ENCODE peak calls at places on chromosomes 4 and X, in six cellular contexts. One of them, this sample, is unnamed.
A peak's percentile ranks its signal among the peaks of the same experiment; 100 is the strongest.

GRCh38 chr4:188660796-188661195 is 521.6 kb downstream of the TRIML1 start:
- DNase-seq in ascending aorta: no peak
- DNase-seq in neuronal stem cell: no peak
- DNase-seq in suprapubic skin: no peak
- DNase-seq in cardiac muscle cell: no peak
- DNase-seq in IMR-90: no peak
- DNase-seq in this sample: no peak

GRCh38 chr4:33068539-33068938 is 2348.4 kb downstream of the PCDH7 start:
- DNase-seq in ascending aorta: no peak
- DNase-seq in suprapubic skin: no peak
- DNase-seq in cardiac muscle cell: no peak
- DNase-seq in neuronal stem cell: no peak
- DNase-seq in IMR-90: no peak
- DNase-seq in this sample: no peak

GRCh38 chr4:185210102-185210981 is 944 bp downstream of the SNX25 start:
- DNase-seq in cardiac muscle cell: peak; percentile 63
- DNase-seq in ascending aorta: peak; percentile 74
- DNase-seq in suprapubic skin: peak; percentile 79
- DNase-seq in neuronal stem cell: peak; percentile 41
- DNase-seq in IMR-90: peak; percentile 56
- DNase-seq in this sample: peak; percentile 35

GRCh38 chr4:166064706-166065105 is 191.7 kb downstream of the TLL1 start:
- DNase-seq in cardiac muscle cell: no peak
- DNase-seq in ascending aorta: no peak
- DNase-seq in IMR-90: no peak
- DNase-seq in neuronal stem cell: no peak
- DNase-seq in suprapubic skin: no peak
- DNase-seq in this sample: no peak

GRCh38 chrX:151153086-151153485 is 23.3 kb upstream of the GPR50 start:
- DNase-seq in suprapubic skin: no peak
- DNase-seq in cardiac muscle cell: peak; percentile 7
- DNase-seq in ascending aorta: no peak
- DNase-seq in neuronal stem cell: peak; percentile 40
- DNase-seq in IMR-90: peak; percentile 28
- DNase-seq in this sample: no peak

GRCh38 chrX:14528629-14529287 is 578 bp upstream of the GLRA2 start:
- DNase-seq in IMR-90: peak; percentile 5
- DNase-seq in cardiac muscle cell: peak; percentile 16
- DNase-seq in ascending aorta: no peak
- DNase-seq in suprapubic skin: no peak
- DNase-seq in neuronal stem cell: peak; percentile 65
- DNase-seq in this sample: peak; percentile 7

GRCh38 chrX:39262641-39263040 is 461.4 kb downstream of the MID1IP1 start:
- DNase-seq in cardiac muscle cell: no peak
- DNase-seq in suprapubic skin: no peak
- DNase-seq in IMR-90: no peak
- DNase-seq in neuronal stem cell: no peak
- DNase-seq in ascending aorta: no peak
- DNase-seq in this sample: no peak

GRCh38 chr4:116391020-116391419 is 694.4 kb downstream of the TRAM1L1 start:
- DNase-seq in IMR-90: no peak
- DNase-seq in suprapubic skin: no peak
- DNase-seq in neuronal stem cell: no peak
- DNase-seq in cardiac muscle cell: no peak
- DNase-seq in ascending aorta: no peak
- DNase-seq in this sample: no peak

GRCh38 chr4:143083811-143084472 is 100.8 kb upstream of the USP38 start:
- DNase-seq in cardiac muscle cell: peak; percentile 7
- DNase-seq in suprapubic skin: no peak
- DNase-seq in ascending aorta: no peak
- DNase-seq in IMR-90: no peak
- DNase-seq in neuronal stem cell: no peak
- DNase-seq in this sample: no peak

GRCh38 chr4:53788011-53788410 is 196.7 kb upstream of the LNX1 start:
- DNase-seq in ascending aorta: no peak
- DNase-seq in cardiac muscle cell: no peak
- DNase-seq in IMR-90: no peak
- DNase-seq in neuronal stem cell: no peak
- DNase-seq in suprapubic skin: no peak
- DNase-seq in this sample: no peak

GRCh38 chrX:31445542-31445941 is 373.7 kb upstream of the FTHL17 start:
- DNase-seq in IMR-90: no peak
- DNase-seq in neuronal stem cell: no peak
- DNase-seq in ascending aorta: no peak
- DNase-seq in cardiac muscle cell: peak; percentile 11
- DNase-seq in suprapubic skin: no peak
- DNase-seq in this sample: no peak

GRCh38 chr4:96887857-96888256 is 1048.0 kb downstream of the PDHA2 start:
- DNase-seq in IMR-90: no peak
- DNase-seq in suprapubic skin: no peak
- DNase-seq in ascending aorta: no peak
- DNase-seq in cardiac muscle cell: no peak
- DNase-seq in neuronal stem cell: no peak
- DNase-seq in this sample: no peak

GRCh38 chr4:181301735-181302380 is 941.3 kb upstream of the TENM3 start:
- DNase-seq in suprapubic skin: no peak
- DNase-seq in ascending aorta: no peak
- DNase-seq in cardiac muscle cell: peak; percentile 14
- DNase-seq in IMR-90: peak; percentile 43
- DNase-seq in neuronal stem cell: no peak
- DNase-seq in this sample: no peak

GRCh38 chr4:77820836-77821561 is 1.8 kb upstream of the CNOT6L start:
- DNase-seq in neuronal stem cell: no peak
- DNase-seq in IMR-90: no peak
- DNase-seq in ascending aorta: no peak
- DNase-seq in cardiac muscle cell: peak; percentile 29
- DNase-seq in suprapubic skin: no peak
- DNase-seq in this sample: peak; percentile 39

GRCh38 chrX:125131146-125131545 is 188.5 kb upstream of the TEX13C start:
- DNase-seq in ascending aorta: no peak
- DNase-seq in suprapubic skin: no peak
- DNase-seq in neuronal stem cell: no peak
- DNase-seq in IMR-90: no peak
- DNase-seq in cardiac muscle cell: no peak
- DNase-seq in this sample: no peak

GRCh38 chr4:185534850-185535761 is at the start of gene PDLIM3:
- DNase-seq in neuronal stem cell: peak; percentile 65
- DNase-seq in suprapubic skin: peak; percentile 73
- DNase-seq in cardiac muscle cell: peak; percentile 80
- DNase-seq in ascending aorta: peak; percentile 92
- DNase-seq in IMR-90: peak; percentile 30
- DNase-seq in this sample: no peak

GRCh38 chr4:26459054-26459755 is 31.1 kb downstream of the CCKAR start:
- DNase-seq in cardiac muscle cell: peak; percentile 80
- DNase-seq in suprapubic skin: no peak
- DNase-seq in IMR-90: peak; percentile 86
- DNase-seq in ascending aorta: no peak
- DNase-seq in neuronal stem cell: peak; percentile 5
- DNase-seq in this sample: peak; percentile 15

GRCh38 chr4:39451423-39452023 is 7.2 kb downstream of the RPL9 start:
- DNase-seq in suprapubic skin: no peak
- DNase-seq in IMR-90: no peak
- DNase-seq in cardiac muscle cell: no peak
- DNase-seq in neuronal stem cell: no peak
- DNase-seq in ascending aorta: no peak
- DNase-seq in this sample: no peak
- H3K4me1 ChIP-seq in suprapubic skin: peaks cover 18% of the 10 kb centered on the region
- H3K4me1 ChIP-seq in IMR-90: peaks cover 4% of the 10 kb centered on the region
- H3K4me1 ChIP-seq in cardiac muscle cell: no peaks in the 10 kb centered on the region
- H3K4me1 ChIP-seq in neuronal stem cell: no peaks in the 10 kb centered on the region
- H3K4me1 ChIP-seq in ascending aorta: no peaks in the 10 kb centered on the region
- H3K4me1 ChIP-seq in this sample: peaks cover 3% of the 10 kb centered on the region

GRCh38 chrX:23504540-23504884 is 162.8 kb upstream of the PRDX4 start:
- DNase-seq in suprapubic skin: no peak
- DNase-seq in IMR-90: no peak
- DNase-seq in ascending aorta: no peak
- DNase-seq in cardiac muscle cell: no peak
- DNase-seq in neuronal stem cell: no peak
- DNase-seq in this sample: no peak
- H3K27ac ChIP-seq in suprapubic skin: peak overlapping the region; percentile 54
- H3K27ac ChIP-seq in IMR-90: no peak overlapping the region
- H3K27ac ChIP-seq in ascending aorta: peak overlapping the region; percentile 28
- H3K27ac ChIP-seq in cardiac muscle cell: no peak overlapping the region
- H3K27ac ChIP-seq in neuronal stem cell: no peak overlapping the region
- H3K27ac ChIP-seq in this sample: no peak overlapping the region

DNA sequence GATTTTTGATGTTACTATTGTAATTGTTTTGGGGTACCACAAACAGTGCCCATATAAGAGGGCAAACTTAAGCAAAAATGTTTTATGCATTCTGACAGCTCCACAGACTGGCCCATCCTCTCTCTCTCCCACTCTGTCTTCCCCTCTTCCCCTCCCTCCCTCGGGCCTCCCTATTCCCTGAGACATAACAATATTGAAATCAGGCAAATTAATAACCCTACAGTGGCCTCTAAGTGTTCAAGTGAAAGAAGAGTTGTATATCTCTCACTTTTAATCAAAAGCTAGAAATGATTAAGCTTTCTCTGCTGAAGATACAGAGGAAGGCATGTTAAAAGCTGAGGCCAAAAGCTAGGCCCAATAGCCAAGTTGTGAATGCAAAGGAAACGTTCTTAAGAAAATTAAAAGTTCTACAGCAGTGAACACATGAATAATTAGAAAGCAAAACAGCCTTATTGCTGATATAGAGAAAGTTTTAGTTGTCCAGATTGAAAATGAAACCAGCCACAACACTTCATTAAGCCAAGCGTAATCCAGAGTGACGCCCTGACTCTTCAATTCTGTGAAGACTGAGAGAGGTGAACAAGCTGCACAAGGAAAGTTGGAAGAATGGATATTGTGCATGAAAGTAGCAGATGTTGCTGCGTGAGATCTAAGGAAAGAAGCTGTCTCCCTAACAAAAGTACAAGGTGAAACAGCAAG is 54.8 kb downstream of the USO1 start:
- DNase-seq in ascending aorta: no peak
- DNase-seq in IMR-90: no peak
- DNase-seq in cardiac muscle cell: no peak
- DNase-seq in suprapubic skin: no peak
- DNase-seq in neuronal stem cell: no peak
- DNase-seq in this sample: no peak
- H3K36me3 ChIP-seq in ascending aorta: peaks cover 53% of the 10 kb centered on the region
- H3K36me3 ChIP-seq in IMR-90: peaks cover 34% of the 10 kb centered on the region
- H3K36me3 ChIP-seq in cardiac muscle cell: peaks cover 80% of the 10 kb centered on the region
- H3K36me3 ChIP-seq in suprapubic skin: peaks cover 90% of the 10 kb centered on the region
- H3K36me3 ChIP-seq in neuronal stem cell: peaks cover 7% of the 10 kb centered on the region
- H3K36me3 ChIP-seq in this sample: peaks cover 50% of the 10 kb centered on the region

GRCh38 chrX:45711231-45711630 is 510.6 kb upstream of the DIPK2B start:
- DNase-seq in neuronal stem cell: no peak
- DNase-seq in cardiac muscle cell: peak; percentile 20
- DNase-seq in IMR-90: peak; percentile 28
- DNase-seq in suprapubic skin: no peak
- DNase-seq in ascending aorta: no peak
- DNase-seq in this sample: no peak

GRCh38 chrX:45709381-45709780 is 508.7 kb upstream of the DIPK2B start:
- DNase-seq in suprapubic skin: no peak
- DNase-seq in ascending aorta: no peak
- DNase-seq in cardiac muscle cell: no peak
- DNase-seq in neuronal stem cell: no peak
- DNase-seq in IMR-90: peak; percentile 44
- DNase-seq in this sample: no peak

GRCh38 chrX:45710081-45710801 is 509.6 kb upstream of the DIPK2B start:
- DNase-seq in cardiac muscle cell: peak; percentile 44
- DNase-seq in neuronal stem cell: no peak
- DNase-seq in ascending aorta: no peak
- DNase-seq in IMR-90: peak; percentile 96
- DNase-seq in suprapubic skin: no peak
- DNase-seq in this sample: no peak

GRCh38 chrX:45714864-45715263 is 514.2 kb upstream of the DIPK2B start:
- DNase-seq in suprapubic skin: no peak
- DNase-seq in IMR-90: peak; percentile 71
- DNase-seq in ascending aorta: peak; percentile 69
- DNase-seq in neuronal stem cell: no peak
- DNase-seq in cardiac muscle cell: peak; percentile 46
- DNase-seq in this sample: no peak

DNA sequence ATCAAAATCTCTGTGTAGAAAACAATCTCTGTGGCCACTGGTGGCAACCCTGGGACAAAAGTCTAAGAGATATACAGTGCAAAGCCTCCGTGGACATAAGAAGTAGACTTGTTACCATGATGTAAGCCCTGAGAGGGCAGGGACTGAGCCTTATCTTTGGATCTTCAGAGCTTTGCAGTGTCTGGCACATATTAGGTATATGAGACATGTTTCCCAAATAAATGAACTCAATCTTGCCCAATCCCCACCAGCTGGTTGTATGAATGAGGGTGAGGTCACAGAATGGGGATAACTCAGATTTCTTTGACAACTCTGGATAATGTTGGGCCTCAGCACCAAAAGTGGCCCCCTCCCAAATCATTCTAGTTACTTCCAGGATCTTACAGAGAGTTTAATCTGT is 511.4 kb upstream of the DIPK2B start:
- DNase-seq in neuronal stem cell: no peak
- DNase-seq in IMR-90: peak; percentile 65
- DNase-seq in ascending aorta: no peak
- DNase-seq in suprapubic skin: no peak
- DNase-seq in cardiac muscle cell: peak; percentile 14
- DNase-seq in this sample: no peak
- H3K4me1 ChIP-seq in neuronal stem cell: peaks cover 9% of the 10 kb centered on the region
- H3K4me1 ChIP-seq in IMR-90: peaks cover 13% of the 10 kb centered on the region
- H3K4me1 ChIP-seq in ascending aorta: no peaks in the 10 kb centered on the region
- H3K4me1 ChIP-seq in suprapubic skin: peaks cover 3% of the 10 kb centered on the region
- H3K4me1 ChIP-seq in cardiac muscle cell: no peaks in the 10 kb centered on the region
- H3K4me1 ChIP-seq in this sample: no peaks in the 10 kb centered on the region

GRCh38 chrX:46953137-46953527 is 40.9 kb downstream of the JADE3 start:
- DNase-seq in IMR-90: no peak
- DNase-seq in ascending aorta: no peak
- DNase-seq in cardiac muscle cell: peak; percentile 20
- DNase-seq in neuronal stem cell: no peak
- DNase-seq in suprapubic skin: no peak
- DNase-seq in this sample: no peak
- H3K27ac ChIP-seq in IMR-90: no peak overlapping the region
- H3K27ac ChIP-seq in ascending aorta: no peak overlapping the region
- H3K27ac ChIP-seq in cardiac muscle cell: peak overlapping the region; percentile 83
- H3K27ac ChIP-seq in neuronal stem cell: no peak overlapping the region
- H3K27ac ChIP-seq in suprapubic skin: no peak overlapping the region
- H3K27ac ChIP-seq in this sample: no peak overlapping the region

DNA sequence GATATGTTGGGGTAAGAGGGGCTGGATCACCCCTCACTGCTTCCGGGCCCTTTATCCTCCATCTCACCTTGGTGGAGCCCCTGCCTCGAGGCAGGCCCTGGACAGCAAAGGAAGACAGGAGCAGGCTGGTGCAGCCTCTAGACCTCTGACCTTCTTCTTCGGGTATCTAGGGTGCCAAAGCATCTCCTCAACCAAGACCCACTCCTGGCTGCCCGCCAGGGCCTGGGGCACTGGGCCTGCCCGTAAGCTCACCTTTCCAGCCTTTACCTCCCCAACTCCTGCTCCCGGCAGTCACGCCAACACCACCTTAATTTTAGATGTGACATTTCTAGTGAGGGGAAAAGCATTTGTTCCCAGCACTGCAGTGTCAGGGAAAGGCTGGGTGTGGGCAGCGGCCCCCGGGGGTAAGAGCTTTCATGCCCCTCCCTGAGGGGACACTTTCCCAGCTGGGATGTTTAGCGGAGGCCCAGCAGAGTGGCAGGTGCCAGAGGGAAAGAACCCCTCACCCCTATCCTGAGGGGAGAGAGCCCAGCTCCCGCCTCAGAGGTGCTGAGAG is 6.7 kb downstream of the MAN2B2 start:
- DNase-seq in IMR-90: no peak
- DNase-seq in neuronal stem cell: no peak
- DNase-seq in suprapubic skin: no peak
- DNase-seq in ascending aorta: no peak
- DNase-seq in cardiac muscle cell: no peak
- DNase-seq in this sample: no peak
- H3K36me3 ChIP-seq in IMR-90: peaks cover 38% of the 10 kb centered on the region
- H3K36me3 ChIP-seq in neuronal stem cell: peaks cover 4% of the 10 kb centered on the region
- H3K36me3 ChIP-seq in suprapubic skin: peaks cover 78% of the 10 kb centered on the region
- H3K36me3 ChIP-seq in ascending aorta: peaks cover 35% of the 10 kb centered on the region
- H3K36me3 ChIP-seq in cardiac muscle cell: peaks cover 6% of the 10 kb centered on the region
- H3K36me3 ChIP-seq in this sample: peaks cover 26% of the 10 kb centered on the region

GRCh38 chr4:2847297-2847871 is 3.7 kb downstream of the ADD1 start:
- DNase-seq in neuronal stem cell: no peak
- DNase-seq in IMR-90: no peak
- DNase-seq in ascending aorta: no peak
- DNase-seq in cardiac muscle cell: no peak
- DNase-seq in suprapubic skin: no peak
- DNase-seq in this sample: no peak
- H3K4me1 ChIP-seq in neuronal stem cell: peaks cover 6% of the 10 kb centered on the region
- H3K4me1 ChIP-seq in IMR-90: peaks cover 14% of the 10 kb centered on the region
- H3K4me1 ChIP-seq in ascending aorta: peaks cover 6% of the 10 kb centered on the region
- H3K4me1 ChIP-seq in cardiac muscle cell: peaks cover 18% of the 10 kb centered on the region
- H3K4me1 ChIP-seq in suprapubic skin: peaks cover 55% of the 10 kb centered on the region
- H3K4me1 ChIP-seq in this sample: peaks cover 38% of the 10 kb centered on the region

This sample was measured in naive thymus-derived CD4-positive, alpha-beta T cell.